ENCODE peak calls at places on chromosomes 11 and 22, in five cellular contexts. M is NCI-H1436, I is nucleus accumbens, H is PC-3, N is lung. D is an unnamed sample.

GRCh38 chr11:19367051-19367709 is 126.4 kb upstream of the E2F8 start:
- DNase-seq in M (no peak), N (no peak), I (no peak), H (peak; percentile 37), D (no peak)

GRCh38 chr22:32482708-32483107 is 8.1 kb downstream of the FBXO7 start:
- DNase-seq in M (no peak), I (no peak), N (no peak), H (peak; percentile 25), D (no peak)

GRCh38 chr11:47642099-47642855 is at the start of gene MTCH2:
- DNase-seq in I (peak; percentile 95), H (peak; percentile 95), N (peak; percentile 96), M (peak; percentile 96), D (peak; percentile 99)

GRCh38 chr11:17238377-17238776 is 30.6 kb upstream of the PIK3C2A start:
- DNase-seq in H (peak; percentile 33), I (no peak), N (no peak), M (no peak), D (no peak)

GRCh38 chr22:19802881-19803735 is 42.5 kb downstream of the TBX1 start:
- DNase-seq in I (no peak), N (no peak), M (no peak), H (no peak), D (peak; percentile 49)

GRCh38 chr11:44727373-44728084 is 767 bp downstream of the TSPAN18 start:
- DNase-seq in N (peak; percentile 71), I (peak; percentile 56), H (peak; percentile 52), M (peak; percentile 62), D (peak; percentile 79)

GRCh38 chr11:1832181-1832988 is 2.4 kb upstream of the SYT8 start:
- DNase-seq in N (no peak), H (peak; percentile 41), I (no peak), M (peak; percentile 10), D (peak; percentile 62)

GRCh38 chr11:115408036-115408911 is 95.9 kb downstream of the CADM1 start:
- DNase-seq in N (no peak), H (no peak), M (no peak), I (peak; percentile 31), D (peak; percentile 64)

GRCh38 chr11:14179126-14179820 is 179.7 kb downstream of the RRAS2 start:
- DNase-seq in H (no peak), N (no peak), I (no peak), M (peak; percentile 76), D (peak; percentile 68)

GRCh38 chr11:13713982-13714381 is 45.5 kb downstream of the FAR1 start:
- DNase-seq in I (no peak), H (no peak), M (no peak), N (no peak), D (no peak)

GRCh38 chr11:11836676-11837231 is 5.0 kb upstream of the USP47 start:
- DNase-seq in M (no peak), N (no peak), I (no peak), H (no peak), D (no peak)

GRCh38 chr11:46444305-46444704 is 52.7 kb upstream of the CHRM4 start:
- DNase-seq in I (no peak), H (no peak), M (no peak), N (no peak), D (peak; percentile 57)

GRCh38 chr11:2896047-2896446 is 10.5 kb upstream of the CDKN1C start:
- DNase-seq in N (no peak), I (no peak), M (no peak), H (no peak), D (no peak)

GRCh38 chr11:27300974-27301373 is 62.0 kb downstream of the CCDC34 start:
- DNase-seq in I (no peak), N (no peak), H (peak; percentile 24), M (no peak), D (no peak)

GRCh38 chr11:46504817-46505613 is 88.8 kb downstream of the AMBRA1 start:
- DNase-seq in M (no peak), I (no peak), N (no peak), H (no peak), D (peak; percentile 52)

D was measured in NCI-H69.